ENCODE peak calls at places on chromosomes 12 and 14, in four cellular contexts. E is CD4-positive, CD25-positive, alpha-beta regulatory T cell; A is astrocyte; W is CD8-positive, alpha-beta T cell. V is an unnamed sample. For H3K36me3 and H3K4me1, the result is how much of the 10 kb centered on the place peaks cover.

GRCh38 chr12:29026419-29026818 is 122.7 kb upstream of the FAR2 start:
- DNase-seq in A (peak), W (no peak), E (no peak), V (no peak)

GRCh38 chr12:12716845-12717585 is at the start of gene CDKN1B:
- DNase-seq in E (peak), A (peak), W (peak), V (peak)

GRCh38 chr12:113844495-113845175 is 121.5 kb downstream of the RBM19 start:
- DNase-seq in E (no peak), A (no peak), W (no peak), V (no peak)

GRCh38 chr14:85316701-85317100 is 213.2 kb upstream of the FLRT2 start:
- DNase-seq in A (peak), E (no peak), W (no peak), V (no peak)

GRCh38 chr14:101194356-101195308 is 291.1 kb upstream of the RTL1 start:
- DNase-seq in W (no peak), E (no peak), A (no peak), V (no peak)

GRCh38 chr12:75657866-75658265 is 146.5 kb upstream of the KRR1 start:
- DNase-seq in A (peak), E (no peak), W (no peak), V (no peak)

GRCh38 chr12:57278465-57279453 is 27.8 kb upstream of the STAC3 start:
- DNase-seq in A (no peak), W (no peak), E (no peak), V (no peak)

GRCh38 chr14:61179776-61180398 is 101.3 kb downstream of the TMEM30B start:
- DNase-seq in A (peak), E (no peak), W (no peak), V (no peak)

GRCh38 chr14:55333785-55334485 is 62.7 kb downstream of the FBXO34 start:
- DNase-seq in W (no peak), A (peak), E (peak), V (no peak)

GRCh38 chr14:21309238-21309636 is 29.4 kb downstream of the RPGRIP1 start:
- DNase-seq in W (no peak), A (no peak), E (no peak), V (no peak)

GRCh38 chr12:50072198-50072907 is 12.8 kb upstream of the SMARCD1 start:
- DNase-seq in W (no peak), E (no peak), A (no peak), V (no peak)

GRCh38 chr14:72573725-72574426 is 320.0 kb downstream of the DPF3 start:
- DNase-seq in W (no peak), E (no peak), A (no peak), V (no peak)

GRCh38 chr12:27015730-27016076 is 1.5 kb upstream of the TM7SF3 start:
- DNase-seq in W (no peak), E (peak), A (peak), V (no peak)

GRCh38 chr14:99728981-99729451 is 44.9 kb downstream of the CYP46A1 start:
- DNase-seq in W (no peak), E (no peak), A (no peak), V (no peak)

GRCh38 chr14:97848351-97848980 is 1051.3 kb downstream of the VRK1 start:
- DNase-seq in A (no peak), E (no peak), W (no peak), V (no peak)

GRCh38 chr14:63542231-63542999 is 762 bp downstream of the PPP2R5E start:
- DNase-seq in W (no peak), A (no peak), E (no peak), V (no peak)

GRCh38 chr12:16553457-16553856 is 52.5 kb downstream of the LMO3 start:
- DNase-seq in E (no peak), W (no peak), A (peak), V (no peak)

GRCh38 chr14:75042040-75042439 is 9.2 kb downstream of the MLH3 start:
- DNase-seq in A (peak), W (no peak), E (no peak), V (no peak)

GRCh38 chr14:21675566-21675965 is 1.9 kb upstream of the OR4E1 start:
- DNase-seq in A (no peak), W (no peak), E (no peak), V (no peak)

GRCh38 chr12:122318607-122319311 is 52.5 kb upstream of the VPS33A start:
- DNase-seq in E (no peak), W (no peak), A (peak), V (no peak)

GRCh38 chr12:50402270-50403000 is 1.8 kb downstream of the LARP4 start:
- DNase-seq in W (no peak), A (no peak), E (no peak), V (no peak)

GRCh38 chr14:70907996-70908917 is 998 bp downstream of the PCNX1 start:
- DNase-seq in E (peak), A (peak), W (no peak), V (no peak)

GRCh38 chr12:8831116-8831515 is 8.7 kb downstream of the A2ML1 start:
- DNase-seq in E (no peak), A (no peak), W (no peak), V (no peak)

GRCh38 chr12:98418357-98419075 is 96.9 kb upstream of the TMPO start:
- DNase-seq in A (peak), W (no peak), E (no peak), V (no peak)

GRCh38 chr12:66774921-66775320 is 96.0 kb upstream of the GRIP1 start:
- DNase-seq in A (no peak), E (no peak), W (no peak), V (no peak)

GRCh38 chr12:100141666-100141997 is 1.0 kb downstream of the BLTP3B start:
- DNase-seq in W (no peak), A (peak), E (no peak), V (no peak)

GRCh38 chr12:88870000-88870737 is 289.9 kb upstream of the KITLG start:
- DNase-seq in E (no peak), W (no peak), A (peak), V (no peak)

GRCh38 chr14:69695664-69696527 is 71.0 kb upstream of the SRSF5 start:
- DNase-seq in W (no peak), A (peak), E (no peak), V (no peak)

GRCh38 chr14:21268612-21269251 is 510 bp downstream of the HNRNPC start:
- DNase-seq in E (peak), A (peak), W (no peak), V (no peak)

GRCh38 chr12:79842630-79843029 is 92.3 kb downstream of the PPP1R12A start:
- DNase-seq in E (no peak), W (no peak), A (no peak), V (no peak)

GRCh38 chr14:51780006-51780692 is 80.3 kb upstream of the GNG2 start:
- DNase-seq in W (peak), A (peak), E (peak), V (peak)

GRCh38 chr12:94186461-94187237 is 38.3 kb downstream of the PLXNC1 start:
- DNase-seq in A (peak), W (no peak), E (no peak), V (no peak)

GRCh38 chr14:47246367-47246766 is 429.0 kb downstream of the MDGA2 start:
- DNase-seq in E (no peak), A (no peak), W (no peak), V (no peak)

GRCh38 chr14:34078117-34078743 is 127.4 kb upstream of the EGLN3 start:
- DNase-seq in E (no peak), A (peak), W (no peak), V (no peak)

GRCh38 chr12:130212384-130212783 is 50.1 kb downstream of the FZD10 start:
- DNase-seq in E (no peak), A (no peak), W (no peak), V (no peak)

GRCh38 chr14:106822905-106823304 is 1296.5 kb downstream of the TMEM121 start:
- DNase-seq in E (no peak), A (no peak), W (no peak), V (no peak)

GRCh38 chr12:52848661-52849255 is at the start of gene KRT78:
- DNase-seq in A (no peak), E (no peak), W (no peak), V (no peak)

GRCh38 chr12:98669751-98670150 is 24.7 kb downstream of the APAF1 start:
- DNase-seq in E (no peak), W (no peak), A (no peak), V (no peak)

DNA sequence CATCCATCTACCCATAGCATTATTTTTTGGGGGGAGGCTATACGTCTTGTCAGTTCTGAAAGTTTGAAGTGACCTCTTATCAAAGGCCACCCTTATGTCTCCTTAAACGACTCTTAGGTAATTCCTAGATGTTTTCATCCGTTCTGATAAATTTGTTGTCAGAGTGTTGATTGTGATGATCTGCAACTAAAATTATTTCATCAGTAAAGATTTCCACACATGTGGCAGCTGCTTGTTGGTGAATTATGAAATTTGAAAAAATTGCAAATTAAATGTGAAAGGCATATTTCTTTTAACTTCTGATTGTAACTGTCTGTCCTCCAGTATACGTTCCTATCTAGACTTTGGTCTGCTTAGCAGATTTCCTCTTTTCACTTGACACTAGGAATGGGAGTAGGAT is 1.4 kb downstream of the ADIPOR2 start:
- DNase-seq in E (no peak), W (no peak), A (no peak), V (no peak)
- H3K4me3 ChIP-seq in E (peak), W (no peak), A (peak), V (no peak)

GRCh38 chr12:110310754-110311153 is 29.7 kb downstream of the ATP2A2 start:
- DNase-seq in A (no peak), E (no peak), W (no peak), V (no peak)
- H3K36me3 ChIP-seq in A (under half), E (under half), W (under half), V (under half)

GRCh38 chr14:73775339-73776193 is 61.4 kb upstream of the PNMA1 start:
- DNase-seq in A (no peak), E (no peak), W (no peak), V (no peak)
- H3K4me1 ChIP-seq in A (under half), E (half or more), W (half or more), V (half or more)

GRCh38 chr12:62347922-62348650 is 87.9 kb downstream of the USP15 start:
- DNase-seq in E (no peak), W (no peak), A (peak), V (no peak)
- H3K4me3 ChIP-seq in E (no peak), W (no peak), A (peak), V (no peak)

DNA sequence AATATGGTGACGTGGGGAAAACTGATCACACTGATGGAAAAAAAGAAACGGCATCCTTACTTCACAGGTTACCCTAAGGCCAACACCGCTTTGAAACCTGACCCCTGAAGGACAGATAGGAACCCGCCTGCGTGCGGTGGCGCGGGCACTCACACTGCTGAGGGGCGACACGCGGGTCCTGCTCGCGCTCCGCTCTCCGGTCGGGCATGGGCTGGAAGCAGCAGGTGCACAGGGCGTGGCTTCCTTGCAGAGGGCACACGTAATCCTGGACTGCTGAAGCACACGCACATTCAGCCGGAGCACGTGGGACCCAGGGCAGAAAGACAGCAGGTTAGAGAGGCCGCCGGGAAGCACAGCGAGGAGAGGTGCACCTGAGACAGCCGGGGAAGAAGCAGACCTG is 22.8 kb upstream of the GOLGA3 start:
- DNase-seq in W (no peak), A (no peak), E (no peak), V (no peak)
- H3K36me3 ChIP-seq in W (under half), A (under half), E (half or more), V (under half)

GRCh38 chr14:93997933-93998870 is 1.1 kb downstream of the CCDC197 start:
- DNase-seq in W (no peak), A (no peak), E (no peak), V (no peak)

GRCh38 chr14:94000267-94000666 is 3.2 kb downstream of the CCDC197 start:
- DNase-seq in A (no peak), E (no peak), W (no peak), V (no peak)

GRCh38 chr14:93998871-93999403 is 1.8 kb downstream of the CCDC197 start:
- DNase-seq in E (no peak), W (no peak), A (no peak), V (no peak)

GRCh38 chr14:94000986-94001385 is 3.9 kb downstream of the CCDC197 start:
- DNase-seq in E (no peak), W (no peak), A (no peak), V (no peak)

DNA sequence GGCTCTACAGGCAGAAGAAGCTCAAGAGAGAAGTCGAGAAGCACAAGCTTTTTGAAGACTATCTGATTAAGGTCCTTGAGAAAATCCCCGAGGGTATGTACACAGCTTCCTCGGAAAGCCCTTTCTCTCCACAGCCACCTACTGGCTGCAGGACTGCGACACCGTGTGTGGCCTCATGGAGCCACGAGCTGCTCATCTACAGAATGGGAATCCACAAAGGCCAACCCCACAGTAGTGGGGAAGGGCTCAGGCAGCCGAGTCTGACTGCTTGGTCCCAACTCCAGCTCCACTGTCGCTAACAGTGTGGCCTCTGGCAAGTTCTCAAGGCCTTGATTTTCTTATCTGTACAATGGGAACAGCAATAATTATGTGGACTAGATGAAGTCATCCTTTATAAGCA is 2.5 kb downstream of the CCDC197 start:
- DNase-seq in E (no peak), W (no peak), A (no peak), V (no peak)
- H3K4me1 ChIP-seq in E (under half), W (under half), A (under half), V (under half)

GRCh38 chr14:23364164-23364571 is 804 bp downstream of the EFS start:
- DNase-seq in A (peak), E (no peak), W (no peak), V (no peak)

GRCh38 chr14:23362200-23362599 is 2.8 kb downstream of the EFS start:
- DNase-seq in W (no peak), E (no peak), A (peak), V (no peak)

GRCh38 chr14:23366163-23366921 is 1.4 kb upstream of the EFS start:
- DNase-seq in W (no peak), A (peak), E (no peak), V (no peak)

GRCh38 chr14:23364604-23365352 is at the start of gene EFS:
- DNase-seq in E (no peak), A (peak), W (no peak), V (no peak)

DNA sequence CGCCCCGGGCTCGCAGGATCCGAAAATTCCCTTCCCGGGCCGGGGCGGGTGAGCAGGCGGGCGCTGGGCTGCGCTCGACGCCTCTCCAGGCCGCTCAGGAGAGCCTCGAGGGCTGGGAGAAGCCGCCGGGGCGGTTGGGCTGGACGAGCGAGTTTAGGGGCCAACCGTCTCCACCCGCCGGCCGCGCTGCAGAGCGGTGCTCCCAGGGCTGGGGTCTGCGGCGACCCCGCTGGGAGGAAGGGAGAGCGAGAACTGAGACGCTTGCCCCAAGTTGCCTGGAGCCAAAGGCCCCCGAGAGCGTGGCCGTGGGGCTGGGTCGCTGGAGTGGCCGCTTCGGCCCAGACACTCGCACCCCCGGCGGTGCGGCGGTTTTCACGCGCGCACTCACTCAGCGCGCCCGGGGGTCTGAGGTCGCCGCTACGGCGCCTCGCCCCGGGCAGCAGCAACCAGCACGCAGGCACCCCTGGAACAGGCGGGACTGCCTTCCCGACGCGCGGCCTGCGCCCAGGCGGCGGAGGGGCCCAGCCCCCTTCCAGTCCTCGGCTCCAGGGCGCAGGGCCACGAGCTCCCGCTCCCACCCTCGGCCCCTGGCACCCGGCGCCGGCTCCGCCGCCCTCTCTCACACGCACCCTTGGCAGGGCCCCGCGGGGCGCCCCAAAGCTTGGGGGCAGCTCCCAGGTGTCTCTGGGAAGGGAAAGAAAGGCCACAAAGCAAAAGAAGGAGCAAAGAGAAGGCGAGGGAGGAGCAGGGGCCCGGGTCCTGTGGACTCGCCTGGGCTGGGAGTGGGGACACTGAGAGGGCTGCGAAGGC is 586 bp upstream of the EFS start:
- DNase-seq in W (no peak), A (peak), E (no peak), V (peak)
- H3K4me3 ChIP-seq in W (no peak), A (peak), E (no peak), V (no peak)

V was measured in CD8-positive, alpha-beta memory T cell.